ENCODE peak calls at places on chromosomes 2 and 18, in five cellular contexts. V is KBM-7, H is brain microvascular endothelial cell, B is Calu3, Q is H1. K is an unnamed sample.

GRCh38 chr2:186306754-186307153 is 179.3 kb upstream of the ZC3H15 start:
- DNase-seq in Q (no peak), V (no peak), B (no peak), H (no peak), K (no peak)

GRCh38 chr18:22253156-22253555 is 83.8 kb downstream of the GATA6 start:
- DNase-seq in H (no peak), V (no peak), Q (no peak), B (no peak), K (no peak)

GRCh38 chr2:72024451-72025175 is 123.0 kb downstream of the CYP26B1 start:
- DNase-seq in V (no peak), Q (peak), H (no peak), B (no peak), K (no peak)

GRCh38 chr2:116975580-116975979 is 838.9 kb upstream of the DDX18 start:
- DNase-seq in B (no peak), H (no peak), V (no peak), Q (no peak), K (no peak)

GRCh38 chr2:96906719-96907404 is 37.0 kb upstream of the SEMA4C start:
- DNase-seq in H (no peak), V (no peak), B (no peak), Q (peak), K (no peak)

GRCh38 chr2:39666489-39667141 is 898 bp downstream of the TMEM178A start:
- DNase-seq in Q (peak), B (peak), V (no peak), H (no peak), K (no peak)

GRCh38 chr2:235066895-235067294 is 115.1 kb downstream of the SH3BP4 start:
- DNase-seq in V (no peak), H (no peak), Q (no peak), B (no peak), K (no peak)

GRCh38 chr2:165410231-165410630 is 59.3 kb upstream of the CSRNP3 start:
- DNase-seq in B (no peak), V (no peak), H (no peak), Q (no peak), K (no peak)

GRCh38 chr2:20381457-20381856 is 30.8 kb upstream of the PUM2 start:
- DNase-seq in Q (no peak), B (no peak), H (peak), V (no peak), K (no peak)

GRCh38 chr2:187783446-187783845 is 229.2 kb upstream of the TFPI start:
- DNase-seq in V (no peak), B (no peak), Q (no peak), H (peak), K (no peak)

GRCh38 chr2:39433586-39434195 is 3.4 kb downstream of the MAP4K3 start:
- DNase-seq in B (no peak), H (no peak), Q (no peak), V (no peak), K (no peak)

GRCh38 chr2:218218409-218219185 is 1.6 kb downstream of the ARPC2 start:
- DNase-seq in V (peak), B (no peak), H (no peak), Q (no peak), K (no peak)

GRCh38 chr18:49949991-49950395 is 136.7 kb upstream of the ACAA2 start:
- DNase-seq in Q (no peak), H (no peak), B (no peak), V (peak), K (no peak)

GRCh38 chr2:172208881-172209325 is 106.2 kb upstream of the DLX2 start:
- DNase-seq in H (peak), B (no peak), V (peak), Q (no peak), K (no peak)

GRCh38 chr18:75142677-75143076 is 66.3 kb downstream of the PTGR3 start:
- DNase-seq in Q (no peak), H (no peak), B (no peak), V (no peak), K (no peak)

GRCh38 chr2:38444247-38444646 is 67.2 kb upstream of the ATL2 start:
- DNase-seq in V (no peak), Q (no peak), B (no peak), H (peak), K (no peak)

GRCh38 chr2:215498411-215498810 is 62.5 kb upstream of the FN1 start:
- DNase-seq in B (no peak), Q (no peak), V (no peak), H (peak), K (no peak)

GRCh38 chr18:28177828-28178635 is 1.1 kb upstream of the CDH2 start:
- DNase-seq in H (peak), B (peak), V (no peak), Q (peak), K (no peak)

GRCh38 chr2:164771897-164772296 is 69.7 kb downstream of the COBLL1 start:
- DNase-seq in V (no peak), Q (no peak), H (no peak), B (no peak), K (no peak)